ENCODE peak calls at places on chromosome 9, in ten cellular contexts. One of them, this sample, is unnamed.
A peak's percentile ranks its signal among the peaks of the same experiment; 100 is the strongest.

GRCh38 chr9:13274901-13275641 is 4.4 kb downstream of the MPDZ start:
- DNase-seq in transverse colon: no peak
- DNase-seq in neuronal stem cell: no peak
- DNase-seq in ureter: no peak
- DNase-seq in T1000: no peak
- DNase-seq in activated naive CD4-positive, alpha-beta T cell treated with anti-CD3 and anti-CD28 coated beads, Interleukin-2, amount 10 ng/mL, durations not matched to agents 7 days and 5 days: no peak
- DNase-seq in cardiac muscle cell: no peak
- DNase-seq in iris pigment epithelial cell: peak; percentile 88
- DNase-seq in effector memory CD8-positive, alpha-beta T cell: no peak
- DNase-seq in Kasumi-1: no peak
- DNase-seq in this sample: no peak

GRCh38 chr9:112753725-112754124 is 3.2 kb downstream of the SNX30 start:
- DNase-seq in cardiac muscle cell: no peak
- DNase-seq in Kasumi-1: no peak
- DNase-seq in effector memory CD8-positive, alpha-beta T cell: no peak
- DNase-seq in T1000: no peak
- DNase-seq in neuronal stem cell: no peak
- DNase-seq in activated naive CD4-positive, alpha-beta T cell treated with anti-CD3 and anti-CD28 coated beads, Interleukin-2, amount 10 ng/mL, durations not matched to agents 7 days and 5 days: no peak
- DNase-seq in transverse colon: no peak
- DNase-seq in ureter: no peak
- DNase-seq in iris pigment epithelial cell: peak; percentile 93
- DNase-seq in this sample: peak; percentile 56

GRCh38 chr9:91572044-91572443 is 148.4 kb upstream of the NFIL3 start:
- DNase-seq in iris pigment epithelial cell: no peak
- DNase-seq in activated naive CD4-positive, alpha-beta T cell treated with anti-CD3 and anti-CD28 coated beads, Interleukin-2, amount 10 ng/mL, durations not matched to agents 7 days and 5 days: no peak
- DNase-seq in neuronal stem cell: peak; percentile 14
- DNase-seq in ureter: no peak
- DNase-seq in T1000: no peak
- DNase-seq in Kasumi-1: no peak
- DNase-seq in cardiac muscle cell: peak; percentile 42
- DNase-seq in effector memory CD8-positive, alpha-beta T cell: no peak
- DNase-seq in transverse colon: no peak
- DNase-seq in this sample: no peak

GRCh38 chr9:114186091-114186792 is 30.9 kb downstream of the COL27A1 start:
- DNase-seq in cardiac muscle cell: no peak
- DNase-seq in Kasumi-1: no peak
- DNase-seq in neuronal stem cell: no peak
- DNase-seq in transverse colon: no peak
- DNase-seq in activated naive CD4-positive, alpha-beta T cell treated with anti-CD3 and anti-CD28 coated beads, Interleukin-2, amount 10 ng/mL, durations not matched to agents 7 days and 5 days: no peak
- DNase-seq in ureter: no peak
- DNase-seq in T1000: no peak
- DNase-seq in effector memory CD8-positive, alpha-beta T cell: no peak
- DNase-seq in iris pigment epithelial cell: no peak
- DNase-seq in this sample: no peak

GRCh38 chr9:87381746-87382145 is 115.9 kb upstream of the DAPK1 start:
- DNase-seq in neuronal stem cell: no peak
- DNase-seq in effector memory CD8-positive, alpha-beta T cell: no peak
- DNase-seq in iris pigment epithelial cell: peak; percentile 41
- DNase-seq in ureter: no peak
- DNase-seq in cardiac muscle cell: no peak
- DNase-seq in transverse colon: no peak
- DNase-seq in activated naive CD4-positive, alpha-beta T cell treated with anti-CD3 and anti-CD28 coated beads, Interleukin-2, amount 10 ng/mL, durations not matched to agents 7 days and 5 days: no peak
- DNase-seq in T1000: no peak
- DNase-seq in Kasumi-1: no peak
- DNase-seq in this sample: no peak

GRCh38 chr9:120578614-120579013 is 1.4 kb downstream of the CDK5RAP2 start:
- DNase-seq in activated naive CD4-positive, alpha-beta T cell treated with anti-CD3 and anti-CD28 coated beads, Interleukin-2, amount 10 ng/mL, durations not matched to agents 7 days and 5 days: no peak
- DNase-seq in neuronal stem cell: no peak
- DNase-seq in ureter: no peak
- DNase-seq in T1000: no peak
- DNase-seq in Kasumi-1: no peak
- DNase-seq in cardiac muscle cell: no peak
- DNase-seq in transverse colon: no peak
- DNase-seq in iris pigment epithelial cell: no peak
- DNase-seq in effector memory CD8-positive, alpha-beta T cell: no peak
- DNase-seq in this sample: no peak

GRCh38 chr9:134922066-134922931 is 4.6 kb upstream of the FCN1 start:
- DNase-seq in neuronal stem cell: no peak
- DNase-seq in transverse colon: no peak
- DNase-seq in T1000: no peak
- DNase-seq in ureter: peak; percentile 58
- DNase-seq in effector memory CD8-positive, alpha-beta T cell: no peak
- DNase-seq in iris pigment epithelial cell: peak; percentile 20
- DNase-seq in cardiac muscle cell: no peak
- DNase-seq in activated naive CD4-positive, alpha-beta T cell treated with anti-CD3 and anti-CD28 coated beads, Interleukin-2, amount 10 ng/mL, durations not matched to agents 7 days and 5 days: no peak
- DNase-seq in Kasumi-1: no peak
- DNase-seq in this sample: no peak

GRCh38 chr9:104412238-104412637 is 91.8 kb upstream of the OR13F1 start:
- DNase-seq in Kasumi-1: no peak
- DNase-seq in cardiac muscle cell: no peak
- DNase-seq in neuronal stem cell: peak; percentile 2
- DNase-seq in iris pigment epithelial cell: no peak
- DNase-seq in T1000: no peak
- DNase-seq in activated naive CD4-positive, alpha-beta T cell treated with anti-CD3 and anti-CD28 coated beads, Interleukin-2, amount 10 ng/mL, durations not matched to agents 7 days and 5 days: no peak
- DNase-seq in ureter: no peak
- DNase-seq in transverse colon: no peak
- DNase-seq in effector memory CD8-positive, alpha-beta T cell: no peak
- DNase-seq in this sample: no peak

GRCh38 chr9:27204578-27204977 is 92.4 kb downstream of the EQTN start:
- DNase-seq in Kasumi-1: no peak
- DNase-seq in effector memory CD8-positive, alpha-beta T cell: no peak
- DNase-seq in T1000: no peak
- DNase-seq in cardiac muscle cell: no peak
- DNase-seq in ureter: no peak
- DNase-seq in neuronal stem cell: no peak
- DNase-seq in iris pigment epithelial cell: peak; percentile 75
- DNase-seq in activated naive CD4-positive, alpha-beta T cell treated with anti-CD3 and anti-CD28 coated beads, Interleukin-2, amount 10 ng/mL, durations not matched to agents 7 days and 5 days: no peak
- DNase-seq in transverse colon: no peak
- DNase-seq in this sample: no peak

GRCh38 chr9:108017671-108018070 is 528.1 kb upstream of the KLF4 start:
- DNase-seq in neuronal stem cell: peak; percentile 27
- DNase-seq in iris pigment epithelial cell: no peak
- DNase-seq in cardiac muscle cell: no peak
- DNase-seq in ureter: no peak
- DNase-seq in activated naive CD4-positive, alpha-beta T cell treated with anti-CD3 and anti-CD28 coated beads, Interleukin-2, amount 10 ng/mL, durations not matched to agents 7 days and 5 days: no peak
- DNase-seq in Kasumi-1: no peak
- DNase-seq in effector memory CD8-positive, alpha-beta T cell: no peak
- DNase-seq in transverse colon: no peak
- DNase-seq in T1000: no peak
- DNase-seq in this sample: no peak

GRCh38 chr9:6619909-6620308 is 25.6 kb downstream of the GLDC start:
- DNase-seq in Kasumi-1: no peak
- DNase-seq in transverse colon: no peak
- DNase-seq in iris pigment epithelial cell: no peak
- DNase-seq in T1000: no peak
- DNase-seq in activated naive CD4-positive, alpha-beta T cell treated with anti-CD3 and anti-CD28 coated beads, Interleukin-2, amount 10 ng/mL, durations not matched to agents 7 days and 5 days: no peak
- DNase-seq in neuronal stem cell: no peak
- DNase-seq in cardiac muscle cell: no peak
- DNase-seq in ureter: no peak
- DNase-seq in effector memory CD8-positive, alpha-beta T cell: no peak
- DNase-seq in this sample: no peak

GRCh38 chr9:97983524-97984187 is 515 bp downstream of the ANP32B start:
- DNase-seq in ureter: peak; percentile 65
- DNase-seq in iris pigment epithelial cell: peak; percentile 40
- DNase-seq in activated naive CD4-positive, alpha-beta T cell treated with anti-CD3 and anti-CD28 coated beads, Interleukin-2, amount 10 ng/mL, durations not matched to agents 7 days and 5 days: peak; percentile 65
- DNase-seq in transverse colon: peak; percentile 68
- DNase-seq in T1000: no peak
- DNase-seq in effector memory CD8-positive, alpha-beta T cell: peak; percentile 56
- DNase-seq in Kasumi-1: no peak
- DNase-seq in neuronal stem cell: no peak
- DNase-seq in cardiac muscle cell: peak; percentile 68
- DNase-seq in this sample: no peak

GRCh38 chr9:21836437-21837161 is 34.2 kb downstream of the MTAP start:
- DNase-seq in iris pigment epithelial cell: peak; percentile 99
- DNase-seq in neuronal stem cell: no peak
- DNase-seq in cardiac muscle cell: no peak
- DNase-seq in activated naive CD4-positive, alpha-beta T cell treated with anti-CD3 and anti-CD28 coated beads, Interleukin-2, amount 10 ng/mL, durations not matched to agents 7 days and 5 days: no peak
- DNase-seq in effector memory CD8-positive, alpha-beta T cell: no peak
- DNase-seq in transverse colon: no peak
- DNase-seq in ureter: no peak
- DNase-seq in T1000: peak; percentile 36
- DNase-seq in Kasumi-1: no peak
- DNase-seq in this sample: peak; percentile 90

GRCh38 chr9:93702261-93702660 is 125.9 kb downstream of the PHF2 start:
- DNase-seq in neuronal stem cell: no peak
- DNase-seq in T1000: no peak
- DNase-seq in Kasumi-1: no peak
- DNase-seq in ureter: no peak
- DNase-seq in transverse colon: no peak
- DNase-seq in effector memory CD8-positive, alpha-beta T cell: no peak
- DNase-seq in cardiac muscle cell: no peak
- DNase-seq in iris pigment epithelial cell: no peak
- DNase-seq in activated naive CD4-positive, alpha-beta T cell treated with anti-CD3 and anti-CD28 coated beads, Interleukin-2, amount 10 ng/mL, durations not matched to agents 7 days and 5 days: no peak
- DNase-seq in this sample: no peak

GRCh38 chr9:131635912-131636311 is 90.6 kb downstream of the PRRT1B start:
- DNase-seq in Kasumi-1: no peak
- DNase-seq in ureter: no peak
- DNase-seq in neuronal stem cell: no peak
- DNase-seq in effector memory CD8-positive, alpha-beta T cell: no peak
- DNase-seq in iris pigment epithelial cell: no peak
- DNase-seq in transverse colon: no peak
- DNase-seq in cardiac muscle cell: no peak
- DNase-seq in T1000: no peak
- DNase-seq in activated naive CD4-positive, alpha-beta T cell treated with anti-CD3 and anti-CD28 coated beads, Interleukin-2, amount 10 ng/mL, durations not matched to agents 7 days and 5 days: no peak
- DNase-seq in this sample: no peak

GRCh38 chr9:112103405-112103804 is 71.7 kb downstream of the SUSD1 start:
- DNase-seq in cardiac muscle cell: no peak
- DNase-seq in ureter: no peak
- DNase-seq in transverse colon: no peak
- DNase-seq in T1000: no peak
- DNase-seq in activated naive CD4-positive, alpha-beta T cell treated with anti-CD3 and anti-CD28 coated beads, Interleukin-2, amount 10 ng/mL, durations not matched to agents 7 days and 5 days: no peak
- DNase-seq in iris pigment epithelial cell: no peak
- DNase-seq in neuronal stem cell: no peak
- DNase-seq in effector memory CD8-positive, alpha-beta T cell: no peak
- DNase-seq in Kasumi-1: no peak
- DNase-seq in this sample: no peak

GRCh38 chr9:14193338-14193980 is 120.5 kb downstream of the NFIB start:
- DNase-seq in iris pigment epithelial cell: no peak
- DNase-seq in neuronal stem cell: no peak
- DNase-seq in effector memory CD8-positive, alpha-beta T cell: no peak
- DNase-seq in transverse colon: no peak
- DNase-seq in Kasumi-1: no peak
- DNase-seq in activated naive CD4-positive, alpha-beta T cell treated with anti-CD3 and anti-CD28 coated beads, Interleukin-2, amount 10 ng/mL, durations not matched to agents 7 days and 5 days: no peak
- DNase-seq in T1000: no peak
- DNase-seq in ureter: no peak
- DNase-seq in cardiac muscle cell: no peak
- DNase-seq in this sample: no peak

GRCh38 chr9:74493512-74493911 is 3.6 kb upstream of the RORB start:
- DNase-seq in ureter: no peak
- DNase-seq in cardiac muscle cell: no peak
- DNase-seq in activated naive CD4-positive, alpha-beta T cell treated with anti-CD3 and anti-CD28 coated beads, Interleukin-2, amount 10 ng/mL, durations not matched to agents 7 days and 5 days: no peak
- DNase-seq in T1000: no peak
- DNase-seq in neuronal stem cell: no peak
- DNase-seq in Kasumi-1: no peak
- DNase-seq in iris pigment epithelial cell: no peak
- DNase-seq in effector memory CD8-positive, alpha-beta T cell: no peak
- DNase-seq in transverse colon: no peak
- DNase-seq in this sample: no peak

This sample was measured in amniotic stem cell.